ENCODE peak calls at places on chromosomes 12 and 14, in four cellular contexts. A is Peyer's patch; E is stimulated activated CD8-positive, alpha-beta memory T cell treated with anti-CD3 and anti-CD28 coated beads, Interleukin-7, amount 100 ng/mL, for 24 hours; X is occipital lobe. S is an unnamed sample.

GRCh38 chr12:64968989-64969819 is 144.8 kb downstream of the TBC1D30 start:
- DNase-seq in X (no peak), A (no peak), E (no peak), S (no peak)

GRCh38 chr14:21543426-21544350 is 17.5 kb upstream of the SALL2 start:
- DNase-seq in A (no peak), X (no peak), E (no peak), S (no peak)

GRCh38 chr12:6927379-6927991 is at the start of gene ATN1:
- DNase-seq in A (no peak), E (no peak), X (peak), S (peak)

GRCh38 chr14:90569201-90569600 is 172.4 kb downstream of the CALM1 start:
- DNase-seq in X (no peak), E (no peak), A (no peak), S (no peak)

GRCh38 chr12:124709722-124710656 is 142.6 kb upstream of the NCOR2 start:
- DNase-seq in X (no peak), E (no peak), A (no peak), S (no peak)

GRCh38 chr12:7907009-7907408 is 29.0 kb downstream of the SLC2A3 start:
- DNase-seq in A (no peak), X (no peak), E (no peak), S (peak)

GRCh38 chr14:22850944-22851790 is 14.8 kb downstream of the MMP14 start:
- DNase-seq in A (no peak), E (no peak), X (peak), S (peak)

GRCh38 chr12:100955139-100955538 is 160.6 kb downstream of the ANO4 start:
- DNase-seq in A (no peak), X (no peak), E (no peak), S (no peak)

GRCh38 chr14:89399594-89400068 is 17.4 kb downstream of the FOXN3 start:
- DNase-seq in E (no peak), X (peak), A (no peak), S (no peak)

GRCh38 chr14:101020971-101021370 is 117.4 kb upstream of the RTL1 start:
- DNase-seq in X (no peak), A (no peak), E (no peak), S (peak)

GRCh38 chr12:949337-950099 is at the start of gene RAD52:
- DNase-seq in E (peak), X (peak), A (peak), S (peak)

GRCh38 chr12:132397934-132398385 is 68.6 kb upstream of the GALNT9 start:
- DNase-seq in X (no peak), A (no peak), E (no peak), S (no peak)

GRCh38 chr14:77495354-77495753 is 3.3 kb downstream of the ISM2 start:
- DNase-seq in A (no peak), X (peak), E (no peak), S (no peak)

GRCh38 chr12:48881652-48882324 is 16.1 kb upstream of the RND1 start:
- DNase-seq in A (no peak), X (no peak), E (no peak), S (no peak)

GRCh38 chr12:4443616-4444015 is 2.0 kb downstream of the FGF6 start:
- DNase-seq in E (no peak), X (no peak), A (no peak), S (no peak)

GRCh38 chr14:94056579-94057308 is 24.3 kb downstream of the DDX24 start:
- DNase-seq in A (no peak), X (no peak), E (no peak), S (no peak)

GRCh38 chr14:99267871-99268775 is 3.9 kb downstream of the BCL11B start:
- DNase-seq in E (no peak), A (no peak), X (no peak), S (no peak)

GRCh38 chr12:92987846-92988621 is 58.9 kb upstream of the EEA1 start:
- DNase-seq in X (no peak), E (no peak), A (peak), S (no peak)

GRCh38 chr14:69002069-69002468 is 23.0 kb upstream of the ACTN1 start:
- DNase-seq in A (no peak), X (no peak), E (no peak), S (peak)

GRCh38 chr14:52531481-52531880 is 20.8 kb downstream of the TXNDC16 start:
- DNase-seq in E (no peak), A (no peak), X (no peak), S (no peak)